ENCODE peak calls at places on chromosome 13, in four cellular contexts. U is HCT116, L is GM23248, W is astrocyte. S is an unnamed sample.

GRCh38 chr13:19838726-19839342 is 24.6 kb downstream of the ZMYM5 start:
- DNase-seq in U (no peak), L (peak; percentile 61), W (peak; percentile 79), S (no peak)

GRCh38 chr13:64274481-64275217 is 2859.0 kb upstream of the PCDH20 start:
- DNase-seq in U (no peak), L (no peak), W (peak; percentile 67), S (no peak)

GRCh38 chr13:40878823-40879222 is 89.4 kb downstream of the SLC25A15 start:
- DNase-seq in U (no peak), L (no peak), W (no peak), S (no peak)

GRCh38 chr13:84358601-84359000 is 476.3 kb upstream of the SLITRK1 start:
- DNase-seq in U (no peak), L (no peak), W (no peak), S (no peak)

GRCh38 chr13:27476943-27477681 is 26.7 kb upstream of the MTIF3 start:
- DNase-seq in U (no peak), L (peak; percentile 83), W (no peak), S (peak; percentile 83)

GRCh38 chr13:45773236-45773635 is 71.1 kb downstream of the CBY2 start:
- DNase-seq in U (no peak), L (peak; percentile 17), W (peak; percentile 62), S (no peak)

GRCh38 chr13:82698941-82699340 is 1183.3 kb downstream of the SLITRK1 start:
- DNase-seq in U (no peak), L (no peak), W (no peak), S (peak; percentile 46)

GRCh38 chr13:30616927-30617314 is 799 bp upstream of the USPL1 start:
- DNase-seq in U (peak; percentile 78), L (peak; percentile 91), W (peak; percentile 92), S (peak; percentile 83)

GRCh38 chr13:49246850-49247721 is 639 bp upstream of the CDADC1 start:
- DNase-seq in U (no peak), L (no peak), W (no peak), S (no peak)

GRCh38 chr13:35573639-35574038 is 97.2 kb upstream of the MAB21L1 start:
- DNase-seq in U (no peak), L (no peak), W (no peak), S (no peak)
- TF ChIP-seq EZH2 in U (no peak), L (no peak), W (no peak), S (no peak)

GRCh38 chr13:33746867-33747266 is 71.1 kb upstream of the RFC3 start:
- DNase-seq in U (no peak), L (no peak), W (no peak), S (no peak)
- H3K4me1 ChIP-seq in U (no peaks in the 10 kb centered on the region), L (peaks cover 11% of the 10 kb centered on the region), W (no peaks in the 10 kb centered on the region), S (peaks cover 4% of the 10 kb centered on the region)

GRCh38 chr13:75365724-75366173 is 116.2 kb downstream of the TBC1D4 start:
- DNase-seq in U (peak; percentile 80), L (peak; percentile 94), W (peak; percentile 94), S (peak; percentile 78)
- TF ChIP-seq EZH2 in U (no peak), L (no peak), W (no peak), S (no peak)

DNA sequence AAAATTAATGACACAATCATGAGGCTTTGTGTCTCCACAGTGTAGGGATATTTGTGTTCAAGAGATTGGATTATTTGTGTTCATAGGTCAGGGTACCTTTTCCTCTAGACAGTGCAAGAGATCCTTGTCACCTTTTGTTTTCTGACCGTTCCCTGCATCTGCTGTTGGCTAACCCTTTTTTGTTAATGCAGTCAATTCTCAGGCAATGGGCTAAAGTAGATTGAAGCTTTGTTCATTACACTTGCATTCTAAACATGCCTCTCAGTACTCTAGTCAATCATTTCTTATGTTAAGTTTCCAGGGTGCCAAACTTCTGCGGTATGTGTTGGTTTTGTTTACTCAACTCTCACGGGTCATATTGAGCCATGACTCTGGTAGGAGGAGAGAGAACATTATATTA is 1.8 kb upstream of the MED4 start:
- DNase-seq in U (no peak), L (no peak), W (no peak), S (no peak)
- H3K4me1 ChIP-seq in U (peaks cover 10% of the 10 kb centered on the region), L (peaks cover 15% of the 10 kb centered on the region), W (peaks cover 10% of the 10 kb centered on the region), S (peaks cover 12% of the 10 kb centered on the region)

DNA sequence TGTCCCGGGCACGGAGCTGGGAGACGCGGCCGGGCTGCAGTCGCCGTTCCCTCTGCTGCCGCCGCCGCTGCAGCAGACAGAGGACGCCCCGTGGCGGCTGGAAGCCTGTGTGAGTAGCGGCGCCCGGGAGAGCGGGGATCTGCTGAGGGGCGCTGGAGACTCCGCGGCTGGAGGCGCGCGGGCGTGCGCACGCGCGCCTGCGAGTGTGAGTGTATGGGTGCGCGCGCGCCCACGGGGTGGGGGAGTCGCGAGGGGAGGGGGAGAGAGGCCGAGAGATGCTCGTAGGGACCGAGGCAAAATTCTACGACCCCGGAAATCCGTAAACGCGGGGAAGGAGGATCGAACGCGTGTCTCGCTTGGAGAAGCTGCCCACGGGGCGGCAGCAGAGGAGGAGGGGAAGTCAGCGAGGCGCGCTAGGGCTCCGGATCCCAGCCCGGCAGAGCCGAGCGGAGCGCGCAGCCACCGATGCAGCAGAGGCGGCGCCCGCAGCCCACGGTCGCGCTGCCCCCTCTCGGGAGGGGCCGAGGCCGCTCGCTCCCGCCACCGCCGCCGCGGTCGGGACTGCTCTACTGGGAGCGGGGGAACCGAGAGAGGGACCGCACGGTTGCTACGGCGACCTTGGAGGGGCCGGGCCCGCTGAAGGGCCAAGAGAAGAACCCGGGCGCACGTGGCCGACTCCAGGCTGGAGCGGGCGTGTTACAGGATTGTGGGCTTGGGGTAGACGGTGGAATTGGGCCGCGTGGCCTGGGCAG is at the start of gene ENOX1:
- DNase-seq in U (peak; percentile 34), L (peak; percentile 84), W (peak; percentile 51), S (no peak)
- TF ChIP-seq EZH2 in U (no peak), L (no peak), W (no peak), S (no peak)

S was measured in PC-9.